ENCODE peak calls at places on chromosome 2, in nine cellular contexts. One of them, this sample, is unnamed.

GRCh38 chr2:232903989-232904388 is 33.9 kb downstream of the SNORC start:
- DNase-seq in lower lobe of right lung: no peak
- DNase-seq in HFFc6: no peak
- DNase-seq in activated T-cell treated with anti-CD3 and anti-CD28 coated beads for 48 hours: no peak
- DNase-seq in omental fat pad: no peak
- DNase-seq in prostate gland: no peak
- DNase-seq in IMR-90: no peak
- DNase-seq in fibroblast of the aortic adventitia: no peak
- DNase-seq in choroid plexus epithelial cell: no peak
- DNase-seq in this sample: peak

GRCh38 chr2:2116657-2117056 is 214.4 kb downstream of the MYT1L start:
- DNase-seq in activated T-cell treated with anti-CD3 and anti-CD28 coated beads for 48 hours: no peak
- DNase-seq in lower lobe of right lung: no peak
- DNase-seq in IMR-90: no peak
- DNase-seq in choroid plexus epithelial cell: no peak
- DNase-seq in omental fat pad: no peak
- DNase-seq in prostate gland: no peak
- DNase-seq in fibroblast of the aortic adventitia: no peak
- DNase-seq in HFFc6: no peak
- DNase-seq in this sample: no peak

GRCh38 chr2:187989925-187990623 is 301.6 kb upstream of the GULP1 start:
- DNase-seq in prostate gland: no peak
- DNase-seq in fibroblast of the aortic adventitia: no peak
- DNase-seq in activated T-cell treated with anti-CD3 and anti-CD28 coated beads for 48 hours: no peak
- DNase-seq in choroid plexus epithelial cell: no peak
- DNase-seq in omental fat pad: no peak
- DNase-seq in HFFc6: no peak
- DNase-seq in lower lobe of right lung: no peak
- DNase-seq in IMR-90: no peak
- DNase-seq in this sample: no peak

GRCh38 chr2:72827999-72828646 is 2.3 kb upstream of the EXOC6B start:
- DNase-seq in activated T-cell treated with anti-CD3 and anti-CD28 coated beads for 48 hours: no peak
- DNase-seq in prostate gland: no peak
- DNase-seq in fibroblast of the aortic adventitia: peak
- DNase-seq in omental fat pad: no peak
- DNase-seq in HFFc6: peak
- DNase-seq in lower lobe of right lung: no peak
- DNase-seq in choroid plexus epithelial cell: peak
- DNase-seq in IMR-90: peak
- DNase-seq in this sample: no peak

GRCh38 chr2:12708508-12709206 is 8.1 kb upstream of the TRIB2 start:
- DNase-seq in prostate gland: no peak
- DNase-seq in omental fat pad: no peak
- DNase-seq in HFFc6: no peak
- DNase-seq in choroid plexus epithelial cell: no peak
- DNase-seq in fibroblast of the aortic adventitia: no peak
- DNase-seq in activated T-cell treated with anti-CD3 and anti-CD28 coated beads for 48 hours: no peak
- DNase-seq in lower lobe of right lung: no peak
- DNase-seq in IMR-90: no peak
- DNase-seq in this sample: no peak

GRCh38 chr2:173044686-173045085 is 31.0 kb upstream of the MAP3K20 start:
- DNase-seq in prostate gland: no peak
- DNase-seq in activated T-cell treated with anti-CD3 and anti-CD28 coated beads for 48 hours: no peak
- DNase-seq in HFFc6: no peak
- DNase-seq in choroid plexus epithelial cell: no peak
- DNase-seq in lower lobe of right lung: no peak
- DNase-seq in IMR-90: no peak
- DNase-seq in fibroblast of the aortic adventitia: no peak
- DNase-seq in omental fat pad: no peak
- DNase-seq in this sample: no peak

GRCh38 chr2:42202299-42203008 is 33.3 kb downstream of the EML4 start:
- DNase-seq in fibroblast of the aortic adventitia: peak
- DNase-seq in lower lobe of right lung: no peak
- DNase-seq in omental fat pad: no peak
- DNase-seq in activated T-cell treated with anti-CD3 and anti-CD28 coated beads for 48 hours: no peak
- DNase-seq in IMR-90: peak
- DNase-seq in prostate gland: no peak
- DNase-seq in choroid plexus epithelial cell: peak
- DNase-seq in HFFc6: no peak
- DNase-seq in this sample: no peak

GRCh38 chr2:113157897-113158753 is 15.6 kb upstream of the PSD4 start:
- DNase-seq in prostate gland: no peak
- DNase-seq in fibroblast of the aortic adventitia: peak
- DNase-seq in HFFc6: peak
- DNase-seq in activated T-cell treated with anti-CD3 and anti-CD28 coated beads for 48 hours: no peak
- DNase-seq in IMR-90: peak
- DNase-seq in omental fat pad: no peak
- DNase-seq in lower lobe of right lung: no peak
- DNase-seq in choroid plexus epithelial cell: peak
- DNase-seq in this sample: no peak

GRCh38 chr2:43241558-43241957 is 15.2 kb upstream of the ZFP36L2 start:
- DNase-seq in IMR-90: no peak
- DNase-seq in lower lobe of right lung: no peak
- DNase-seq in activated T-cell treated with anti-CD3 and anti-CD28 coated beads for 48 hours: no peak
- DNase-seq in omental fat pad: no peak
- DNase-seq in prostate gland: no peak
- DNase-seq in fibroblast of the aortic adventitia: no peak
- DNase-seq in choroid plexus epithelial cell: no peak
- DNase-seq in HFFc6: no peak
- DNase-seq in this sample: no peak

This sample was measured in Right ventricle myocardium inferior.